ENCODE peak calls at places on chromosomes 1 and 21, in six cellular contexts. Z is K562, C is GM20000, F is AG08395, O is left colon, G is anterior cingulate cortex. P is an unnamed sample.

GRCh38 chr1:211586538-211586937 is 7.6 kb upstream of the SLC30A1 start:
- DNase-seq in Z (no peak), C (no peak), F (no peak), O (no peak), G (no peak), P (no peak)

GRCh38 chr1:44237721-44238457 is 24.6 kb downstream of the DMAP1 start:
- DNase-seq in Z (peak), C (peak), F (peak), O (peak), G (no peak), P (peak)

GRCh38 chr1:212981571-212982328 is 31.4 kb downstream of the VASH2 start:
- DNase-seq in Z (no peak), C (peak), F (no peak), O (no peak), G (no peak), P (no peak)

GRCh38 chr1:201422436-201423030 is 1.0 kb upstream of the TNNI1 start:
- DNase-seq in Z (no peak), C (no peak), F (no peak), O (no peak), G (no peak), P (peak)

GRCh38 chr1:175410560-175410959 is 218.0 kb upstream of the KIAA0040 start:
- DNase-seq in Z (peak), C (no peak), F (no peak), O (no peak), G (no peak), P (no peak)

GRCh38 chr1:183986941-183987340 is 50.6 kb downstream of the COLGALT2 start:
- DNase-seq in Z (no peak), C (no peak), F (peak), O (no peak), G (no peak), P (no peak)

GRCh38 chr1:216183427-216183826 is 239.8 kb downstream of the USH2A start:
- DNase-seq in Z (no peak), C (no peak), F (no peak), O (no peak), G (no peak), P (no peak)

GRCh38 chr1:91498498-91499245 is 2.0 kb upstream of the CDC7 start:
- DNase-seq in Z (no peak), C (no peak), F (no peak), O (no peak), G (no peak), P (no peak)

GRCh38 chr1:45522324-45523104 is 830 bp upstream of the PRDX1 start:
- DNase-seq in Z (peak), C (no peak), F (peak), O (no peak), G (no peak), P (no peak)

GRCh38 chr1:179175011-179175934 is 54.2 kb downstream of the ABL2 start:
- DNase-seq in Z (no peak), C (no peak), F (peak), O (no peak), G (no peak), P (no peak)

GRCh38 chr21:41366522-41367151 is 4.8 kb downstream of the MX2 start:
- DNase-seq in Z (peak), C (peak), F (peak), O (peak), G (no peak), P (peak)

GRCh38 chr1:82321794-82322193 is 521.1 kb downstream of the ADGRL2 start:
- DNase-seq in Z (no peak), C (no peak), F (no peak), O (no peak), G (no peak), P (no peak)

GRCh38 chr1:23562138-23562819 is 3.0 kb upstream of the ID3 start:
- DNase-seq in Z (peak), C (peak), F (peak), O (peak), G (peak), P (peak)

GRCh38 chr1:225603538-225604354 is 49.2 kb downstream of the ENAH start:
- DNase-seq in Z (no peak), C (no peak), F (peak), O (no peak), G (no peak), P (no peak)

GRCh38 chr1:170027760-170028159 is 46.7 kb downstream of the KIFAP3 start:
- DNase-seq in Z (no peak), C (no peak), F (no peak), O (no peak), G (no peak), P (no peak)

GRCh38 chr1:98292994-98293393 is 368.5 kb upstream of the SNX7 start:
- DNase-seq in Z (no peak), C (no peak), F (no peak), O (no peak), G (no peak), P (no peak)

GRCh38 chr1:66981679-66982078 is 56.9 kb downstream of the MIER1 start:
- DNase-seq in Z (no peak), C (peak), F (no peak), O (peak), G (no peak), P (peak)

GRCh38 chr1:152325111-152325510 is at the start of gene FLG:
- DNase-seq in Z (no peak), C (no peak), F (no peak), O (no peak), G (no peak), P (no peak)

GRCh38 chr1:203593723-203594122 is 32.9 kb upstream of the ATP2B4 start:
- DNase-seq in Z (peak), C (peak), F (no peak), O (no peak), G (no peak), P (peak)

GRCh38 chr1:204874274-204874673 is 3.6 kb downstream of the NFASC start:
- DNase-seq in Z (no peak), C (no peak), F (no peak), O (no peak), G (no peak), P (no peak)

GRCh38 chr1:161216945-161217712 is 2.0 kb downstream of the FCER1G start:
- DNase-seq in Z (no peak), C (peak), F (peak), O (no peak), G (no peak), P (peak)

GRCh38 chr1:58922302-58923089 is 138.6 kb upstream of the JUN start:
- DNase-seq in Z (no peak), C (peak), F (no peak), O (peak), G (no peak), P (no peak)

GRCh38 chr1:186435336-186435735 is 25.6 kb downstream of the PDC start:
- DNase-seq in Z (no peak), C (no peak), F (no peak), O (no peak), G (no peak), P (no peak)

GRCh38 chr1:116503535-116504307 is 67.1 kb downstream of the CD58 start:
- DNase-seq in Z (peak), C (no peak), F (no peak), O (no peak), G (no peak), P (no peak)

GRCh38 chr1:24417681-24418080 is 2.1 kb downstream of the NIPAL3 start:
- DNase-seq in Z (no peak), C (no peak), F (peak), O (no peak), G (no peak), P (no peak)

GRCh38 chr1:41161851-41162250 is 80.3 kb downstream of the SCMH1 start:
- DNase-seq in Z (no peak), C (no peak), F (no peak), O (no peak), G (no peak), P (no peak)

P was measured in OCI-LY7.